ENCODE peak calls at places on chromosome 7, in seven cellular contexts. B is HuH-7; M is stimulated activated naive CD4-positive, alpha-beta T cell; D is transverse colon; Q is kidney; O is adipocyte; J is mesenteric fat pad. F is an unnamed sample.

GRCh38 chr7:30625283-30625682 is 30.6 kb downstream of the GARS1 start:
- DNase-seq in O (no peak), Q (no peak), D (no peak), M (no peak), B (no peak), J (no peak), F (no peak)

GRCh38 chr7:95527033-95527775 is 41.5 kb downstream of the ASB4 start:
- DNase-seq in B (peak; percentile 63), O (peak; percentile 84), D (peak; percentile 48), M (no peak), Q (no peak), J (no peak), F (no peak)

GRCh38 chr7:51045319-51046102 is 262.8 kb upstream of the GRB10 start:
- DNase-seq in Q (no peak), M (no peak), J (no peak), D (no peak), O (peak; percentile 59), B (no peak), F (no peak)

GRCh38 chr7:75776295-75776971 is 4.4 kb upstream of the CCL26 start:
- DNase-seq in Q (no peak), M (no peak), D (no peak), J (no peak), O (peak; percentile 64), B (no peak), F (peak; percentile 28)

GRCh38 chr7:131945313-131945831 is 388.9 kb upstream of the PODXL start:
- DNase-seq in D (peak; percentile 42), J (no peak), M (no peak), B (peak; percentile 77), Q (peak; percentile 78), O (peak; percentile 74), F (no peak)

GRCh38 chr7:151803841-151804240 is 73.1 kb downstream of the PRKAG2 start:
- DNase-seq in J (no peak), M (no peak), O (no peak), D (no peak), Q (no peak), B (no peak), F (no peak)

GRCh38 chr7:1024331-1024761 is 20.0 kb upstream of the GPR146 start:
- DNase-seq in J (no peak), Q (peak; percentile 34), M (no peak), B (no peak), D (peak; percentile 64), O (no peak), F (no peak)

GRCh38 chr7:26912351-26912750 is 48.0 kb upstream of the SKAP2 start:
- DNase-seq in M (no peak), B (no peak), J (no peak), Q (no peak), D (no peak), O (no peak), F (no peak)

GRCh38 chr7:12152196-12152918 is 58.7 kb upstream of the TMEM106B start:
- DNase-seq in J (no peak), D (no peak), M (no peak), O (no peak), B (no peak), Q (no peak), F (no peak)

GRCh38 chr7:24701232-24701898 is 55.9 kb downstream of the GSDME start:
- DNase-seq in O (peak; percentile 97), D (no peak), Q (no peak), J (no peak), M (no peak), B (no peak), F (no peak)

GRCh38 chr7:151194188-151194587 is 7.1 kb upstream of the ASB10 start:
- DNase-seq in B (no peak), D (no peak), O (no peak), J (no peak), Q (no peak), M (no peak), F (no peak)

GRCh38 chr7:11492307-11492706 is 339.7 kb downstream of the THSD7A start:
- DNase-seq in D (no peak), O (peak; percentile 2), J (no peak), B (no peak), Q (no peak), M (no peak), F (no peak)

GRCh38 chr7:27165089-27165654 is at the start of gene HOXA9:
- DNase-seq in M (no peak), B (no peak), O (no peak), J (no peak), D (peak; percentile 87), Q (peak; percentile 96), F (no peak)

GRCh38 chr7:139825666-139826290 is 3.3 kb upstream of the TBXAS1 start:
- DNase-seq in M (no peak), Q (no peak), O (peak; percentile 70), J (no peak), D (no peak), B (no peak), F (no peak)

GRCh38 chr7:105315357-105315756 is 73.4 kb downstream of the SRPK2 start:
- DNase-seq in Q (no peak), D (no peak), O (no peak), M (no peak), B (no peak), J (no peak), F (no peak)

GRCh38 chr7:46291601-46292150 is 370.6 kb upstream of the IGFBP3 start:
- DNase-seq in J (no peak), O (peak; percentile 88), Q (no peak), B (no peak), D (no peak), M (no peak), F (no peak)

GRCh38 chr7:86814980-86815379 is 171.3 kb downstream of the GRM3 start:
- DNase-seq in O (peak; percentile 10), B (peak; percentile 12), Q (no peak), M (no peak), J (no peak), D (no peak), F (no peak)

GRCh38 chr7:2621061-2621828 is 10.5 kb upstream of the TTYH3 start:
- DNase-seq in O (peak; percentile 65), Q (peak; percentile 87), D (peak; percentile 53), J (no peak), B (peak; percentile 73), M (no peak), F (no peak)

GRCh38 chr7:20958474-20958873 is 171.8 kb upstream of the SP8 start:
- DNase-seq in J (no peak), M (no peak), B (no peak), Q (no peak), D (no peak), O (no peak), F (no peak)

GRCh38 chr7:30886608-30887011 is 25.0 kb upstream of the AQP1 start:
- DNase-seq in Q (no peak), O (peak; percentile 7), J (no peak), B (no peak), M (no peak), D (no peak), F (no peak)

GRCh38 chr7:157589680-157590079 is 252.9 kb downstream of the DNAJB6 start:
- DNase-seq in J (no peak), D (no peak), Q (peak; percentile 42), M (no peak), O (no peak), B (no peak), F (no peak)

GRCh38 chr7:64307254-64308018 is 6.3 kb upstream of the ZNF736 start:
- DNase-seq in J (peak; percentile 93), B (peak; percentile 74), Q (peak; percentile 98), M (peak; percentile 86), D (peak; percentile 96), O (peak; percentile 66), F (peak; percentile 92)

GRCh38 chr7:131226116-131226562 is 101.5 kb upstream of the MKLN1 start:
- DNase-seq in J (no peak), O (peak; percentile 39), B (peak; percentile 42), D (no peak), Q (no peak), M (no peak), F (no peak)

GRCh38 chr7:119720541-119720940 is 552.4 kb upstream of the KCND2 start:
- DNase-seq in B (no peak), Q (no peak), J (no peak), O (peak; percentile 92), D (no peak), M (no peak), F (no peak)

GRCh38 chr7:37467017-37467416 is 18.4 kb upstream of the ELMO1 start:
- DNase-seq in D (no peak), J (no peak), Q (no peak), B (no peak), M (no peak), O (no peak), F (no peak)

GRCh38 chr7:35249537-35249907 is 4.4 kb downstream of the TBX20 start:
- DNase-seq in B (no peak), Q (no peak), M (no peak), O (no peak), J (no peak), D (no peak), F (no peak)

GRCh38 chr7:4769753-4770152 is 5.7 kb upstream of the AP5Z1 start:
- DNase-seq in B (no peak), J (no peak), D (no peak), Q (no peak), O (no peak), M (no peak), F (no peak)

GRCh38 chr7:26343837-26344236 is 52.2 kb downstream of the SNX10 start:
- DNase-seq in J (no peak), D (no peak), B (no peak), Q (no peak), M (no peak), O (no peak), F (no peak)

GRCh38 chr7:12706900-12707536 is 19.6 kb downstream of the ARL4A start:
- DNase-seq in M (no peak), B (no peak), D (no peak), O (peak; percentile 36), Q (no peak), J (no peak), F (no peak)

GRCh38 chr7:108246227-108246837 is 116.2 kb upstream of the LAMB4 start:
- DNase-seq in Q (no peak), O (peak; percentile 80), M (no peak), D (no peak), J (no peak), B (peak; percentile 59), F (no peak)

GRCh38 chr7:5501465-5501864 is 77.8 kb upstream of the TNRC18 start:
- DNase-seq in D (no peak), B (no peak), J (no peak), M (no peak), Q (no peak), O (no peak), F (no peak)

GRCh38 chr7:35555934-35556333 is 139.0 kb downstream of the HERPUD2 start:
- DNase-seq in M (no peak), J (no peak), O (no peak), D (no peak), B (no peak), Q (no peak), F (no peak)

GRCh38 chr7:143385891-143386781 is 5.0 kb downstream of the ZYX start:
- DNase-seq in O (no peak), B (no peak), M (no peak), D (no peak), Q (peak; percentile 72), J (no peak), F (peak; percentile 42)

GRCh38 chr7:143318661-143319060 is 2.8 kb downstream of the CLCN1 start:
- DNase-seq in M (no peak), O (peak; percentile 81), Q (no peak), B (peak; percentile 79), J (no peak), D (no peak), F (no peak)

GRCh38 chr7:106659369-106659962 is 1.5 kb downstream of the CCDC71L start:
- DNase-seq in O (no peak), Q (no peak), D (no peak), M (no peak), J (no peak), B (no peak), F (no peak)

GRCh38 chr7:151168787-151169162 is 1.3 kb upstream of the GBX1 start:
- DNase-seq in M (no peak), D (no peak), J (no peak), Q (no peak), O (no peak), B (no peak), F (no peak)

F was measured in activated gamma-delta T cell treated with Interleukin-2 at 50 U/mL for 16 hours.